ENCODE peak calls at places on chromosomes 16 and 17, in six cellular contexts. C is fibroblast of mammary gland, F is ACHN, X is GM03348, Q is NCI-H2081, V is amygdala. Y is an unnamed sample.

GRCh38 chr17:60863892-60864673 is 186.4 kb downstream of the BCAS3 start:
- DNase-seq in C (peak; percentile 3), F (no peak), X (peak; percentile 17), Q (no peak), V (no peak), Y (peak; percentile 83)

GRCh38 chr16:53546988-53547391 is 44.0 kb upstream of the AKTIP start:
- DNase-seq in C (peak; percentile 12), F (no peak), X (no peak), Q (no peak), V (no peak), Y (no peak)

GRCh38 chr17:7440113-7440822 is 956 bp downstream of the FGF11 start:
- DNase-seq in C (no peak), F (peak; percentile 71), X (peak; percentile 37), Q (peak; percentile 11), V (no peak), Y (no peak)

GRCh38 chr17:59812139-59812538 is 80.6 kb downstream of the TUBD1 start:
- DNase-seq in C (no peak), F (no peak), X (no peak), Q (no peak), V (no peak), Y (no peak)

GRCh38 chr17:44345497-44346026 is 460 bp downstream of the GRN start:
- DNase-seq in C (peak; percentile 61), F (peak; percentile 79), X (peak; percentile 73), Q (peak; percentile 74), V (peak; percentile 36), Y (peak; percentile 55)

GRCh38 chr17:79010304-79010646 is 711 bp upstream of the CANT1 start:
- DNase-seq in C (no peak), F (no peak), X (no peak), Q (no peak), V (no peak), Y (no peak)

GRCh38 chr16:71854369-71854948 is 8.7 kb downstream of the ATXN1L start:
- DNase-seq in C (no peak), F (peak; percentile 83), X (no peak), Q (no peak), V (no peak), Y (no peak)

GRCh38 chr17:66542967-66543525 is 240.6 kb downstream of the PRKCA start:
- DNase-seq in C (peak; percentile 63), F (peak; percentile 77), X (peak; percentile 58), Q (no peak), V (no peak), Y (no peak)

GRCh38 chr17:62714016-62714777 is 86.7 kb downstream of the MRC2 start:
- DNase-seq in C (peak; percentile 73), F (no peak), X (peak; percentile 40), Q (no peak), V (no peak), Y (no peak)

GRCh38 chr16:10880609-10881452 is 3.8 kb downstream of the CIITA start:
- DNase-seq in C (no peak), F (no peak), X (no peak), Q (no peak), V (no peak), Y (no peak)